ENCODE peak calls at places on chromosomes 7 and 10, in five cellular contexts. Y is naive thymus-derived CD4-positive, alpha-beta T cell; G is K562; J is psoas muscle; S is CD8-positive, alpha-beta T cell. R is an unnamed sample.

GRCh38 chr10:27899058-27899457 is 99.8 kb downstream of the ODAD2 start:
- DNase-seq in S (no peak), Y (no peak), G (no peak), J (no peak), R (no peak)

GRCh38 chr10:73517166-73517888 is 21.5 kb upstream of the PPP3CB start:
- DNase-seq in S (no peak), Y (no peak), J (no peak), G (peak; percentile 81), R (no peak)

GRCh38 chr10:21494221-21495001 is 31.1 kb downstream of the SKIDA1 start:
- DNase-seq in J (peak; percentile 55), G (no peak), S (no peak), Y (peak; percentile 10), R (peak; percentile 66)

GRCh38 chr7:108413782-108414492 is 42.3 kb downstream of the NRCAM start:
- DNase-seq in G (no peak), Y (no peak), S (no peak), J (no peak), R (peak; percentile 30)

GRCh38 chr7:76108540-76109233 is 60.8 kb downstream of the MDH2 start:
- DNase-seq in J (no peak), Y (no peak), G (no peak), S (no peak), R (no peak)

GRCh38 chr10:56881218-56881617 is 520.2 kb upstream of the ZWINT start:
- DNase-seq in J (no peak), G (no peak), Y (no peak), S (no peak), R (no peak)

GRCh38 chr10:62045765-62046521 is 144.4 kb downstream of the ARID5B start:
- DNase-seq in G (no peak), S (no peak), Y (no peak), J (no peak), R (peak; percentile 93)

GRCh38 chr7:44288381-44288685 is 37.1 kb downstream of the CAMK2B start:
- DNase-seq in J (no peak), Y (no peak), S (no peak), G (no peak), R (no peak)

GRCh38 chr7:44891791-44892190 is 6.5 kb upstream of the PURB start:
- DNase-seq in Y (no peak), G (no peak), S (no peak), J (no peak), R (no peak)

GRCh38 chr7:19772858-19773337 is 519 bp downstream of the TMEM196 start:
- DNase-seq in S (no peak), J (no peak), G (no peak), Y (no peak), R (peak; percentile 84)

GRCh38 chr10:127117125-127117524 is 79.3 kb downstream of the INSYN2A start:
- DNase-seq in S (no peak), Y (no peak), G (peak; percentile 7), J (no peak), R (peak; percentile 72)

GRCh38 chr7:105648561-105649401 is 67.5 kb upstream of the EFCAB10 start:
- DNase-seq in S (no peak), J (no peak), Y (no peak), G (no peak), R (no peak)

GRCh38 chr7:5492249-5493020 is 68.8 kb upstream of the TNRC18 start:
- DNase-seq in J (no peak), Y (no peak), S (no peak), G (peak; percentile 42), R (no peak)

GRCh38 chr10:46541017-46541661 is 15.3 kb downstream of the GPRIN2 start:
- DNase-seq in G (peak; percentile 69), Y (no peak), S (no peak), J (peak; percentile 52), R (peak; percentile 85)

DNA sequence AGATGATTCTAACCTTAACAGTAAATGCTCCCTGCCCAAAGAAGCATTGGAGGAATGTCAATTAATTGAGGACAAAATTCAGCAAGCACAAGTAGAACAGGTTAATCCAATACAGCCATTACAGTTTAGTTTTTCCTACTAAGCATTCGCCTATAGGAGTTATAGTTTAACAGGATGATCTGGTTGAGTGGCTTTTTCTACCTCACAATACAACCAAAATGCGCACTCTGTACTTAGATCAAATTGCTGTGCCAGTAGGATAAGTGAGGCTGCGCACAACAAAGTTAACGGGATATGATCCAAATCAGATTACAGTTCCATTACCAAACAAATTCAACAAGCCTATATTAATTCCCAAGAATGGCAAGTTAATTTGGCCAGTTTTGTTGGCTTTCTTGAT is 117.1 kb upstream of the TRIM24 start:
- DNase-seq in Y (no peak), S (no peak), G (no peak), J (no peak), R (no peak)
- H3K9me3 ChIP-seq in Y (peaks cover 4% of the 10 kb centered on the region), S (no peaks in the 10 kb centered on the region), G (peaks cover 41% of the 10 kb centered on the region), J (peaks cover 19% of the 10 kb centered on the region), R (peaks cover 4% of the 10 kb centered on the region)

DNA sequence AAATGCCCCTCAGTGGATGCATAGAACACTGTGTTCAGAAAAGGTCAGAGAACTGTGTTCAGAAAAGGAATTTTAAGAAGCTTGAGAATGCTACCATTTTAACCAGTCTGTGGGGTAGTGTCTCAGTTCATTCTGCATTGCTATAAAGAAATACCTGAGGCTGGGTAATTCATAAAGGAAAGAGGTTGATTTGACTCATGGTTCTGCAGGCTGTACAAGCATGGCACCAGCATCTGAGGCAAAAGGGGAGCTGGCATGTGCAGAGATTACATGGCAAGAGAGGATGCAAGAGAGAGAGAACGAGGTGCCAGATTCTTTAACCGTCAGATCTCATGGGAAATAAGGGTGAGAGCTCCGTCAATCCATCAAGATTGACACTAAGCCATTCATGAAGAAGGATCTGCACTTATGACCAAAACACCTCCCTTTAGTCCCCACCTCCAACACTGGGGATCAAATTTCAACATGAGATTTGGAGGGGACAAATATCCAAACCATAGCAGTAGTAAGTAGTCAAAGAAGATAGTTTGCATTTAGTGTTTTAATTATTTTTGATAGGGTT is 119.8 kb downstream of the FAM107B start:
- DNase-seq in S (no peak), G (no peak), Y (no peak), J (no peak), R (no peak)
- H3K4me3 ChIP-seq in S (no peak overlapping the region), G (no peak overlapping the region), Y (no peak overlapping the region), J (no peak overlapping the region), R (no peak overlapping the region)

GRCh38 chr7:157952841-157953645 is 616.2 kb downstream of the DNAJB6 start:
- DNase-seq in Y (no peak), J (no peak), S (no peak), G (no peak), R (no peak)

GRCh38 chr7:157952050-157952667 is 615.4 kb downstream of the DNAJB6 start:
- DNase-seq in Y (no peak), S (no peak), J (no peak), G (no peak), R (no peak)

GRCh38 chr7:157954901-157955300 is 618.1 kb downstream of the DNAJB6 start:
- DNase-seq in S (no peak), Y (no peak), G (no peak), J (no peak), R (no peak)

GRCh38 chr7:157951300-157952049 is 614.7 kb downstream of the DNAJB6 start:
- DNase-seq in Y (no peak), S (no peak), J (no peak), G (no peak), R (no peak)

GRCh38 chr7:157955383-157955999 is 618.7 kb downstream of the DNAJB6 start:
- DNase-seq in Y (no peak), S (no peak), G (no peak), J (no peak), R (no peak)
- H3K9me3 ChIP-seq in Y (no peaks in the 10 kb centered on the region), S (no peaks in the 10 kb centered on the region), G (no peaks in the 10 kb centered on the region), J (peaks cover under 1% of the 10 kb centered on the region), R (peaks cover 2% of the 10 kb centered on the region)

DNA sequence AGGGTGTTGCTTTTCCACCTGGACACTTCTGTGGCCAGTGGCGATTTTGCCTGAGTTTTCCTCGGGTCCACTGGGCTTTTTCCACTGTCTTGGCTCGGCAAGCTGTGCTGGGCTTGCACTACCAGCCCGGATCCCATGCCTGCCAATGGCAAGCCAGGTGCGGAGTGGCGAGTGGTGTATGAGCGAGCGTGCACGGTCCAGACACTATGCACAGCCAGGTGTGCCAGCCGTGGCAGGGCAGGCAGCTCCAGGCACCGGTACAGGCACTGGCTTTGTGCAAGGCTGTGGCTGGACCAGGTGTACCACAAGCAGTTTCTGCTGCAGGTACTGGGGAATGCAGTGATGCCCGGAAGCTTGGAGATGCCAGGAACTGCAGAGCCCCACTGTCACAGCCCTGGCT is 22.1 kb downstream of the INPP5F start:
- DNase-seq in J (no peak), Y (no peak), S (no peak), G (no peak), R (no peak)
- H3K4me3 ChIP-seq in J (no peak overlapping the region), Y (no peak overlapping the region), S (no peak overlapping the region), G (no peak overlapping the region), R (no peak overlapping the region)

GRCh38 chr10:59734063-59734462 is 19.2 kb downstream of the MRLN start:
- DNase-seq in J (no peak), G (no peak), S (no peak), Y (no peak), R (no peak)
- H3K9me3 ChIP-seq in J (no peaks in the 10 kb centered on the region), G (no peaks in the 10 kb centered on the region), S (no peaks in the 10 kb centered on the region), Y (no peaks in the 10 kb centered on the region), R (no peaks in the 10 kb centered on the region)

GRCh38 chr7:101913247-101913721 is 95.9 kb downstream of the CUX1 start:
- DNase-seq in Y (no peak), S (no peak), G (no peak), J (peak; percentile 50), R (no peak)
- H3K4me3 ChIP-seq in Y (no peak overlapping the region), S (no peak overlapping the region), G (peak overlapping the region; percentile 15), J (no peak overlapping the region), R (no peak overlapping the region)